ENCODE peak calls at places on chromosomes 6 and 20, in four cellular contexts. A is GM12878, Z is HepG2, Q is WTC11. N is an unnamed sample.

GRCh38 chr6:111888928-111889696 is 15.9 kb upstream of the FYN start:
- DNase-seq in A (no peak), Z (no peak), Q (peak), N (peak)

GRCh38 chr20:43731469-43731868 is 4.7 kb upstream of the GTSF1L start:
- DNase-seq in A (no peak), Z (no peak), Q (no peak), N (peak)

GRCh38 chr6:143431226-143431625 is 19.3 kb downstream of the ADAT2 start:
- DNase-seq in A (no peak), Z (no peak), Q (no peak), N (no peak)

GRCh38 chr6:142935553-142936517 is 9.1 kb downstream of the HIVEP2 start:
- DNase-seq in A (no peak), Z (no peak), Q (no peak), N (no peak)

GRCh38 chr6:142756215-142756630 is 188.8 kb downstream of the HIVEP2 start:
- DNase-seq in A (no peak), Z (peak), Q (no peak), N (no peak)

GRCh38 chr6:64013061-64013410 is 377.4 kb downstream of the PHF3 start:
- DNase-seq in A (no peak), Z (no peak), Q (no peak), N (no peak)

GRCh38 chr6:121143476-121143875 is 190.8 kb downstream of the TBC1D32 start:
- DNase-seq in A (no peak), Z (no peak), Q (no peak), N (no peak)

GRCh38 chr20:20395087-20395486 is 27.2 kb downstream of the INSM1 start:
- DNase-seq in A (no peak), Z (no peak), Q (no peak), N (no peak)

GRCh38 chr20:32482251-32483220 is 102.6 kb downstream of the NOL4L start:
- DNase-seq in A (no peak), Z (no peak), Q (peak), N (no peak)

GRCh38 chr6:6825153-6825847 is 236.8 kb downstream of the LY86 start:
- DNase-seq in A (no peak), Z (no peak), Q (no peak), N (no peak)

GRCh38 chr20:38230957-38231785 is 29.4 kb downstream of the KIAA1755 start:
- DNase-seq in A (no peak), Z (no peak), Q (no peak), N (no peak)

DNA sequence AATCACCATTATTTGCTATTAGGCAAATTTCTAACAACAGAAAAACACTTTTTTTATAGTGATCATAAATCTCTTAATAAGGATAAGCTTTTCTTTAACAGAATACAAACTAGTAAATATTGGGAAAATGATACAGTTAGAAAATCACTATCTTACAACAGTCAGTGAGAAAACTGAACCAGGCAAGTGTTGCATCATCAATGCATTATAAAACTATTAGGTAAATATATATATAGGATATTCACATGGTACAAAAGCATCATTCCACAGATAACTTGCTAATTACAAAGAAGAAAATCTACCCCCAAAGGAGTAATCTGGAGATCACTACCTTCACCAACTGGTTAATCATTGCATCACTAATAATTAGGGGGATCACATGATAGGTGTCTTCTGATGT is 652.1 kb downstream of the HACE1 start:
- DNase-seq in A (no peak), Z (no peak), Q (no peak), N (no peak)
- TF ChIP-seq ESRRA in A (no peak), Z (no peak), Q (no peak), N (no peak)

DNA sequence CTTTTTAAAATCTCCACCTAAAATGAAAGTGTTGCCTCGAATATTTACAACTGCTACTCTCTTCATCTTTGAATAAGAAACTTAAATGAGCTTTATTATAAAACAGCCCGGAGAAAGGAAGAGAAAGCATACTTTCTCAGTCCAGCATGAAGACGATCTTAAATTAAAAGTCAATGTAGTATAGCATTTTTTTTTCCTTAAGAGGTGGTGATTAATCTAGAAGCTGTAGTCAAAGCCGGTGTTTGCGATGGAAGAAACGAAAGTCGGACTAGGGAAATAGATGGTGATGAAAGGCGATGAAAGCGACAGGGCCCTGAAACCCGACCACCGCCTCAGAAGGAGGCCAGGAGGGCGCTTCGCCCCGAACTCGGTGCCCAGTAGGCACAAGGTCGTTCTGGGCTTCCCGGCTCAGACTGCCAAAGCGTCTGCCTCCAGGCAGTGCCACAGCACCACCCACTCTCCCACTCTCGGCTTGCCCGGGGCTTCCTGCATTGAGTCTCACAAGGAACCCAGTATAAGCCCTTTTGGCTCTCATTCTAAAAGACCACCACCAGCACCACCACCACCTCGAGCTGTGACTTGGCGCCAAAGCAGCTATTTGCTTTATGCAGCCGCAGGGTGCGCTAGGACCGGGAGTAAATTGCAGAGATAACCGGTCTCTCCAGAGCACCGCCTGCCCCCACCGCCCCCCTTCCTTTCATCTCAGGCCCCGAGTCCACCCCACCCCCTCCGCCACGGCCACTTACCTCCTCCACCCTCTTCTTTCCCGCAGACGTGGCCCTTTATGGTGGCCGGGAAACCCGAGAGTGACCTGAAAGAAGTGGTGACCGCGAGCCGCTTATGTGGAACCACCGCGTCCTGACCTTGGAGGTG is 2.3 kb downstream of the TCF21 start:
- DNase-seq in A (no peak), Z (no peak), Q (peak), N (peak)
- TF ChIP-seq ESRRA in A (no peak), Z (no peak), Q (no peak), N (no peak)

GRCh38 chr6:139334791-139335446 is 39.5 kb downstream of the CITED2 start:
- DNase-seq in A (no peak), Z (no peak), Q (no peak), N (no peak)
- TF ChIP-seq ESRRA in A (no peak), Z (no peak), Q (no peak), N (no peak)

DNA sequence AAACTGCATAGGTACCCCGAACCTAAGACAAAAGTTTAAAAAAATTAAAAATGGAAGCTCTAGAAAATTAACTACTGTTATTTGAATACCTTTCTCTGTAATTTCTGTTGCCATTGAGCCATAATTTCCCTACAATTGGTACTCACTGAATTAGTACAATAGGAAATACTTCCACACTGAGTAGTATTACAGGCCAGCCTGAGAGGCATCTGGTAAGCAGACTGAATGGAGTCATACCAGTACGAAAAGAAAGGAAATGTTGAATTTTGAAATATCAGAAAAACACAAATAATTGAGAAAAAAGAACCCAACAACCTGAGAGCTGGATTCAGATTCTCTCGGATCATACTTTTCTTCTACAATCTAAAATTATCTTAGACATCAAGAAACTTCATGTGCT is 791.3 kb downstream of the TENT5A start:
- DNase-seq in A (no peak), Z (no peak), Q (no peak), N (no peak)
- TF ChIP-seq ESRRA in A (no peak), Z (no peak), Q (no peak), N (no peak)

GRCh38 chr20:51221103-51221502 is 198.2 kb upstream of the KCNG1 start:
- DNase-seq in A (no peak), Z (no peak), Q (no peak), N (no peak)

GRCh38 chr20:51219544-51219943 is 196.6 kb upstream of the KCNG1 start:
- DNase-seq in A (no peak), Z (no peak), Q (no peak), N (no peak)

GRCh38 chr20:51220293-51220706 is 197.4 kb upstream of the KCNG1 start:
- DNase-seq in A (no peak), Z (peak), Q (peak), N (peak)

GRCh38 chr20:51223163-51223562 is 200.3 kb upstream of the KCNG1 start:
- DNase-seq in A (no peak), Z (no peak), Q (no peak), N (no peak)

GRCh38 chr20:51221791-51222408 is 199.0 kb upstream of the KCNG1 start:
- DNase-seq in A (no peak), Z (no peak), Q (peak), N (no peak)
- TF ChIP-seq ESRRA in A (no peak), Z (no peak), Q (no peak), N (peak)

DNA sequence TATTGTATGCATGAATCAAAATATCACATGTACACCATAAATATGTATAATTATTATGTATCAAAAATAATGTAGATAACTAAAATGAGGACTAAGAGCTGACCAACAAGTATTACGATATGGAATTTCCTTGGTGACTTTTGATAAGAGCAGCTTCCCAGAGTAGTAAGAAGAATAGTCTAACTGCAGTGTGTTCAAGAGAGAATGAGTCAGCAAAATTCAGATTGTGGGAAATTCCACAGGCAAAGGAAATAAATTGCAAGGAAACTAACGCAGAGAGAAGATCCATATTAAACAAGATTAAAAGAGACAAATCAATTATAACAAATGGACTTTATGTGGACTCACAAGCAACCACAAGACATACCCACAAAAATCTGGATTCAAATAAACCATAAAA is 26.4 kb downstream of the FRK start:
- DNase-seq in A (no peak), Z (no peak), Q (no peak), N (no peak)
- TF ChIP-seq ESRRA in A (no peak), Z (no peak), Q (no peak), N (no peak)

DNA sequence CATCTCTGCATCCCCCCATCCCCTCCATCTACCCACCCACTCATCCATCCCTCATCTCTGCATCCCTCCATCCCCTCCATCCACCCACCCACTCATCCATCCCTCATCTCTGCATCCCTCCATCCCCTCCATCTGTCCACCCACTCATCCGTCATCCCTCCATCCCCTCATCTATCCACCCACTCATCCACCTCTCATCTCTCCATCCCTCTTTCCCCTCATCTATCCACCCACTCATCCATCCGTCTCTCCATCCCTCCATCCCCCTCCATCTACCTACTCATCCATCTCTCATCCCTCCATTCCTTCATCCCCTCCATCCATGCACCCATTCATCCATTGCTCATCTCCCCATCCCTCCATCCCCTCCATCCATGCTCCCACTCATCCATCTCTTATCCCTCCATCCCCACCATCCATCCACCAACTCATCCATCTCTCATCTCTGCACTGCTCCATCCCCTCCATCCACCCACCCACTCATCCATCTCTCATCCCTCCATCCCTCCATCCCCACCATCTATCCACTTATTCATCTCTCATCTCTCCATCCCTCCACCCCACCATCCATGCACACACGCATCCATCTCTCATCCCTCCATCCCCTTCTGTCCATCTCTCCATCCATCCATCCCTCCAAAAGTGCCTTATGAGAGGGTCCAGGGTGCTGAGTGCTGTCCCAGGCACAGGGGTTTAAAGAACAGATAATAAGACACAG is 51.4 kb downstream of the WDR27 start:
- DNase-seq in A (no peak), Z (no peak), Q (no peak), N (no peak)
- TF ChIP-seq ESRRA in A (no peak), Z (no peak), Q (no peak), N (no peak)

DNA sequence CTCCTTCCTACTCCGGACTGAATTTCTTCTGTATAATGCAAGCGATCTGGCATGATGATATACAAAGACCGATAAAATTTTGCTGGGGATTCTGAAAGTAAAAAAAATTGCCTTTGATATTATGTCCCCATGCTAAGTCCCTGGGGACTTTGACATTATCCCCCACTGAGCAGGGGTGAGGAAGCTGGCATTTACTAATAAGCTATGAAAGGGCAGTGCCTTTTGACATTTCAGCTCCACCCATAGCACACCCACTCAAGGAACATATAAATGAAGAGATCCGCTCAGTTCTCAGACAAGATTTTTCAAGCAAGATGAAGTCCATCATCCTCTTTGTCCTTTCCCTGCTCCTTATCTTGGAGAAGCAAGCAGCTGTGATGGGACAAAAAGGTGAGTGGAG is at the start of gene SEMG2:
- DNase-seq in A (no peak), Z (no peak), Q (no peak), N (no peak)
- TF ChIP-seq ESRRA in A (no peak), Z (no peak), Q (no peak), N (no peak)